ENCODE peak calls at places on chromosomes 4 and X, in ten cellular contexts. N, O, L, Y, K, J, Q, S, H and G are unnamed samples.
A peak's percentile ranks its signal among the peaks of the same experiment; 100 is the strongest.

GRCh38 chr4:112099701-112100289 is 45.5 kb upstream of the FAM241A start:
- DNase-seq in Y (peak; percentile 71), H (peak; percentile 73), O (no peak), K (peak; percentile 63), S (no peak), Q (peak; percentile 57), J (no peak), N (peak; percentile 84), L (peak; percentile 22), G (peak; percentile 55)

GRCh38 chr4:110681381-110681780 is 58.5 kb upstream of the PITX2 start:
- DNase-seq in J (no peak), K (no peak), H (no peak), N (peak; percentile 14), Q (no peak), O (no peak), S (no peak), Y (peak; percentile 15), L (no peak), G (no peak)

GRCh38 chrX:46325312-46325877 is 219.8 kb downstream of the ZNF674 start:
- DNase-seq in O (no peak), H (peak; percentile 77), N (peak; percentile 65), Y (peak; percentile 67), J (peak; percentile 11), L (peak; percentile 80), Q (no peak), K (no peak), S (no peak), G (no peak)

GRCh38 chrX:139429913-139430312 is 100.6 kb upstream of the F9 start:
- DNase-seq in Q (no peak), N (peak; percentile 12), Y (no peak), L (no peak), K (no peak), O (no peak), J (no peak), H (no peak), S (no peak), G (no peak)

GRCh38 chrX:96387801-96388200 is 296.8 kb upstream of the DIAPH2 start:
- DNase-seq in N (no peak), S (no peak), Q (no peak), L (no peak), H (no peak), K (no peak), J (no peak), Y (no peak), O (no peak), G (no peak)

GRCh38 chrX:70508296-70508911 is 63.8 kb downstream of the DLG3 start:
- DNase-seq in Y (peak; percentile 33), N (peak; percentile 2), L (no peak), K (no peak), O (no peak), S (no peak), H (no peak), J (no peak), Q (peak; percentile 36), G (no peak)

GRCh38 chrX:71191253-71191652 is 31.8 kb upstream of the GJB1 start:
- DNase-seq in Y (no peak), L (no peak), Q (no peak), O (no peak), K (no peak), N (no peak), S (no peak), J (no peak), H (no peak), G (no peak)

GRCh38 chr4:2462218-2462991 is 6.5 kb upstream of the RNF4 start:
- DNase-seq in O (peak; percentile 74), J (peak; percentile 79), N (peak; percentile 68), K (peak; percentile 84), Y (peak; percentile 91), H (peak; percentile 64), S (no peak), L (peak; percentile 62), Q (peak; percentile 88), G (peak; percentile 89)

GRCh38 chrX:7972586-7972985 is 45.4 kb upstream of the PNPLA4 start:
- DNase-seq in O (no peak), K (no peak), L (no peak), J (no peak), Q (no peak), H (no peak), S (no peak), Y (peak; percentile 33), N (no peak), G (no peak)

GRCh38 chr4:86891785-86892638 is at the start of gene C4orf36:
- DNase-seq in J (peak; percentile 74), K (no peak), O (peak; percentile 50), N (no peak), Y (peak; percentile 74), S (peak; percentile 82), Q (peak; percentile 77), H (peak; percentile 38), L (peak; percentile 38), G (peak; percentile 69)

GRCh38 chrX:150573702-150574101 is 5.3 kb downstream of the MTM1 start:
- DNase-seq in H (no peak), Y (no peak), J (no peak), Q (peak; percentile 55), K (peak; percentile 48), L (no peak), N (no peak), S (no peak), O (no peak), G (no peak)

GRCh38 chrX:74291577-74291963 is 12.4 kb upstream of the ZCCHC13 start:
- DNase-seq in N (no peak), L (no peak), K (no peak), J (no peak), Q (peak; percentile 3), O (no peak), H (peak; percentile 2), Y (no peak), S (no peak), G (no peak)

GRCh38 chrX:74293343-74293946 is 10.5 kb upstream of the ZCCHC13 start:
- DNase-seq in N (peak; percentile 82), J (peak; percentile 74), H (peak; percentile 64), K (no peak), L (peak; percentile 76), S (peak; percentile 58), Y (peak; percentile 87), Q (peak; percentile 75), O (peak; percentile 78), G (peak; percentile 75)

GRCh38 chrX:74286950-74287349 is 17.0 kb upstream of the ZCCHC13 start:
- DNase-seq in Y (peak; percentile 63), O (no peak), S (no peak), L (no peak), H (peak; percentile 32), J (no peak), N (peak; percentile 3), Q (no peak), K (no peak), G (no peak)

GRCh38 chrX:74295102-74295501 is 8.9 kb upstream of the ZCCHC13 start:
- DNase-seq in S (no peak), O (no peak), N (no peak), J (no peak), Y (no peak), L (no peak), Q (no peak), K (no peak), H (no peak), G (no peak)

GRCh38 chrX:74291964-74292891 is 11.8 kb upstream of the ZCCHC13 start:
- DNase-seq in S (peak; percentile 88), Q (peak; percentile 93), N (peak; percentile 89), H (peak; percentile 94), L (peak; percentile 77), J (peak; percentile 81), O (peak; percentile 88), K (peak; percentile 86), Y (peak; percentile 94), G (peak; percentile 78)
- TF ChIP-seq CTCF in S (no peak), Q (peak; percentile 16), N (peak; percentile 21), H (peak; percentile 14), L (peak; percentile 17), J (no peak), O (peak; percentile 26), K (peak; percentile 62), Y (no peak), G (peak; percentile 7)

GRCh38 chrX:34365482-34365881 is 233.4 kb upstream of the FAM47A start:
- DNase-seq in L (no peak), K (no peak), H (peak; percentile 37), N (peak; percentile 53), J (peak; percentile 8), O (no peak), S (no peak), Q (no peak), Y (peak; percentile 37), G (no peak)
- TF ChIP-seq CTCF in L (no peak), K (peak; percentile 24), H (peak; percentile 37), N (peak; percentile 41), J (peak; percentile 48), O (peak; percentile 44), S (no peak), Q (no peak), Y (no peak), G (no peak)

GRCh38 chr4:11506194-11506593 is 77.5 kb upstream of the HS3ST1 start:
- DNase-seq in O (no peak), J (no peak), N (no peak), Y (no peak), L (no peak), K (no peak), S (no peak), H (no peak), Q (no peak), G (no peak)

GRCh38 chr4:11511321-11511720 is 82.6 kb upstream of the HS3ST1 start:
- DNase-seq in J (no peak), N (no peak), Q (no peak), Y (no peak), L (no peak), S (no peak), K (no peak), O (no peak), H (no peak), G (no peak)

GRCh38 chr4:11507920-11508319 is 79.2 kb upstream of the HS3ST1 start:
- DNase-seq in H (no peak), K (no peak), L (no peak), Y (no peak), J (no peak), S (no peak), Q (no peak), O (no peak), N (no peak), G (no peak)

GRCh38 chr4:11503166-11503565 is 74.5 kb upstream of the HS3ST1 start:
- DNase-seq in N (no peak), J (no peak), Q (no peak), S (no peak), H (no peak), L (no peak), K (no peak), Y (no peak), O (peak; percentile 70), G (no peak)

GRCh38 chr4:11505225-11505971 is 76.7 kb upstream of the HS3ST1 start:
- DNase-seq in N (peak; percentile 56), Q (no peak), K (no peak), Y (no peak), S (no peak), O (no peak), H (peak; percentile 58), J (no peak), L (no peak), G (no peak)
- TF ChIP-seq CTCF in N (no peak), Q (no peak), K (no peak), Y (no peak), S (no peak), O (no peak), H (no peak), J (no peak), L (no peak), G (no peak)

GRCh38 chr4:43778187-43778915 is 670.3 kb downstream of the KCTD8 start:
- DNase-seq in N (no peak), O (no peak), K (no peak), J (no peak), L (no peak), Q (peak; percentile 32), H (no peak), Y (no peak), S (no peak), G (no peak)

GRCh38 chr4:43781125-43781524 is 667.5 kb downstream of the KCTD8 start:
- DNase-seq in J (no peak), K (no peak), Y (no peak), Q (no peak), H (no peak), O (no peak), N (no peak), L (no peak), S (no peak), G (no peak)

GRCh38 chr4:43776371-43776770 is 672.2 kb downstream of the KCTD8 start:
- DNase-seq in J (no peak), N (peak; percentile 2), K (peak; percentile 28), H (peak; percentile 17), S (no peak), L (peak; percentile 0), O (no peak), Q (no peak), Y (no peak), G (no peak)
- TF ChIP-seq CTCF in J (peak; percentile 27), N (no peak), K (peak; percentile 80), H (peak; percentile 17), S (no peak), L (peak; percentile 12), O (peak; percentile 9), Q (peak; percentile 6), Y (no peak), G (no peak)